ENCODE peak calls at places on chromosomes 16 and 17, in eight cellular contexts. J is lung; F is activated CD4-positive, alpha-beta T cell treated with anti-CD3 and anti-CD28 coated beads for 1 hour; D is NCI-H748 treated with DMSO at 0.1 percent for 48 hours; T is NAMALWA; W is T-helper 17 cell; N is PC-3; P is H7. S is an unnamed sample.

GRCh38 chr17:2935622-2936021 is 127.8 kb downstream of the OR1D5 start:
- DNase-seq in J (no peak), F (no peak), D (no peak), T (no peak), W (no peak), N (no peak), P (no peak), S (no peak)

GRCh38 chr17:74361613-74362391 is at the start of gene BTBD17:
- DNase-seq in J (peak; percentile 40), F (no peak), D (no peak), T (no peak), W (peak; percentile 31), N (peak; percentile 68), P (peak; percentile 97), S (no peak)

GRCh38 chr16:57938936-57939871 is 31.7 kb downstream of the CNGB1 start:
- DNase-seq in J (peak; percentile 79), F (no peak), D (no peak), T (no peak), W (no peak), N (peak; percentile 47), P (peak; percentile 64), S (no peak)

GRCh38 chr17:16273499-16273898 is 56.5 kb downstream of the PIGL start:
- DNase-seq in J (no peak), F (no peak), D (no peak), T (no peak), W (no peak), N (peak; percentile 88), P (no peak), S (no peak)

GRCh38 chr16:88976359-88977027 is 514 bp downstream of the CBFA2T3 start:
- DNase-seq in J (no peak), F (no peak), D (no peak), T (peak; percentile 80), W (no peak), N (no peak), P (peak; percentile 75), S (no peak)

GRCh38 chr16:23359092-23359760 is 57.1 kb downstream of the SCNN1B start:
- DNase-seq in J (no peak), F (no peak), D (no peak), T (no peak), W (no peak), N (no peak), P (peak; percentile 13), S (no peak)

GRCh38 chr17:64020068-64020766 is at the start of gene ICAM2:
- DNase-seq in J (no peak), F (peak; percentile 84), D (no peak), T (peak; percentile 92), W (peak; percentile 75), N (no peak), P (peak; percentile 32), S (peak; percentile 74)

GRCh38 chr17:44071772-44072171 is 1.2 kb downstream of the G6PC3 start:
- DNase-seq in J (no peak), F (no peak), D (no peak), T (no peak), W (no peak), N (peak; percentile 41), P (peak; percentile 39), S (no peak)

GRCh38 chr16:49632798-49633189 is 223.1 kb downstream of the ZNF423 start:
- DNase-seq in J (no peak), F (no peak), D (no peak), T (no peak), W (no peak), N (no peak), P (no peak), S (no peak)

GRCh38 chr17:74842599-74843351 is 16.9 kb downstream of the GRIN2C start:
- DNase-seq in J (peak; percentile 64), F (no peak), D (peak; percentile 17), T (no peak), W (no peak), N (peak; percentile 82), P (peak; percentile 98), S (no peak)

GRCh38 chr17:8004899-8005298 is 2.5 kb downstream of the GUCY2D start:
- DNase-seq in J (no peak), F (no peak), D (no peak), T (no peak), W (no peak), N (no peak), P (no peak), S (peak; percentile 29)

GRCh38 chr16:64211306-64211705 is 910.6 kb downstream of the CDH11 start:
- DNase-seq in J (no peak), F (no peak), D (no peak), T (no peak), W (no peak), N (no peak), P (no peak), S (no peak)

GRCh38 chr17:17663160-17664072 is 17.8 kb upstream of the RAI1 start:
- DNase-seq in J (peak; percentile 43), F (peak; percentile 60), D (peak; percentile 76), T (peak; percentile 37), W (peak; percentile 35), N (peak; percentile 80), P (peak; percentile 91), S (no peak)

GRCh38 chr16:77514500-77515225 is 79.8 kb upstream of the ADAMTS18 start:
- DNase-seq in J (no peak), F (no peak), D (no peak), T (no peak), W (no peak), N (no peak), P (no peak), S (no peak)

GRCh38 chr16:56969769-56970168 is 8.0 kb downstream of the CETP start:
- DNase-seq in J (no peak), F (no peak), D (no peak), T (no peak), W (no peak), N (no peak), P (peak; percentile 4), S (no peak)

GRCh38 chr17:1435326-1435725 is 20.7 kb downstream of the CRK start:
- DNase-seq in J (no peak), F (no peak), D (no peak), T (no peak), W (no peak), N (no peak), P (no peak), S (no peak)

GRCh38 chr17:31390748-31391495 is 553 bp upstream of the RAB11FIP4 start:
- DNase-seq in J (no peak), F (no peak), D (no peak), T (no peak), W (no peak), N (no peak), P (peak; percentile 72), S (peak; percentile 64)

GRCh38 chr17:17818088-17818526 is 18.7 kb downstream of the SREBF1 start:
- DNase-seq in J (no peak), F (no peak), D (no peak), T (no peak), W (no peak), N (peak; percentile 43), P (peak; percentile 82), S (no peak)

S was measured in coronary artery.